ENCODE peak calls at places on chromosome 12, in nine cellular contexts. One of them, this sample, is unnamed. For H3K9me3, the result is how much of the 10 kb centered on the place peaks cover.

GRCh38 chr12:69998922-69999321 is 173.9 kb downstream of the MYRFL start:
- DNase-seq in PC-3: no peak
- DNase-seq in tibial nerve: no peak
- DNase-seq in psoas muscle: no peak
- DNase-seq in Peyer's patch: no peak
- DNase-seq in tibial artery: no peak
- DNase-seq in left lung: no peak
- DNase-seq in IMR-90: no peak
- DNase-seq in neural progenitor cell: no peak
- DNase-seq in this sample: peak

GRCh38 chr12:123882306-123882705 is 90.3 kb downstream of the CCDC92 start:
- DNase-seq in IMR-90: no peak
- DNase-seq in tibial nerve: no peak
- DNase-seq in PC-3: no peak
- DNase-seq in neural progenitor cell: no peak
- DNase-seq in Peyer's patch: no peak
- DNase-seq in psoas muscle: no peak
- DNase-seq in tibial artery: no peak
- DNase-seq in left lung: no peak
- DNase-seq in this sample: no peak

GRCh38 chr12:47992776-47993175 is 11.5 kb downstream of the COL2A1 start:
- DNase-seq in tibial artery: no peak
- DNase-seq in Peyer's patch: no peak
- DNase-seq in psoas muscle: no peak
- DNase-seq in neural progenitor cell: no peak
- DNase-seq in PC-3: no peak
- DNase-seq in IMR-90: no peak
- DNase-seq in tibial nerve: no peak
- DNase-seq in left lung: no peak
- DNase-seq in this sample: no peak

GRCh38 chr12:60072911-60073310 is 477.1 kb downstream of the SLC16A7 start:
- DNase-seq in left lung: no peak
- DNase-seq in neural progenitor cell: no peak
- DNase-seq in IMR-90: peak
- DNase-seq in psoas muscle: no peak
- DNase-seq in PC-3: peak
- DNase-seq in Peyer's patch: no peak
- DNase-seq in tibial nerve: no peak
- DNase-seq in tibial artery: no peak
- DNase-seq in this sample: no peak

GRCh38 chr12:105444050-105444808 is 113.7 kb downstream of the C12orf75 start:
- DNase-seq in PC-3: no peak
- DNase-seq in left lung: no peak
- DNase-seq in neural progenitor cell: no peak
- DNase-seq in tibial artery: no peak
- DNase-seq in IMR-90: peak
- DNase-seq in Peyer's patch: no peak
- DNase-seq in psoas muscle: no peak
- DNase-seq in tibial nerve: no peak
- DNase-seq in this sample: no peak

GRCh38 chr12:116533343-116534248 is 25.6 kb upstream of the MAP1LC3B2 start:
- DNase-seq in PC-3: peak
- DNase-seq in IMR-90: peak
- DNase-seq in tibial nerve: peak
- DNase-seq in neural progenitor cell: peak
- DNase-seq in Peyer's patch: peak
- DNase-seq in left lung: peak
- DNase-seq in tibial artery: peak
- DNase-seq in psoas muscle: peak
- DNase-seq in this sample: peak

GRCh38 chr12:65522956-65523857 is 244.7 kb downstream of the MSRB3 start:
- DNase-seq in left lung: no peak
- DNase-seq in IMR-90: peak
- DNase-seq in psoas muscle: no peak
- DNase-seq in PC-3: peak
- DNase-seq in neural progenitor cell: no peak
- DNase-seq in tibial nerve: no peak
- DNase-seq in Peyer's patch: no peak
- DNase-seq in tibial artery: no peak
- DNase-seq in this sample: no peak

GRCh38 chr12:98582093-98582492 is 11.4 kb upstream of the SLC25A3 start:
- DNase-seq in psoas muscle: no peak
- DNase-seq in tibial nerve: no peak
- DNase-seq in PC-3: peak
- DNase-seq in left lung: no peak
- DNase-seq in tibial artery: no peak
- DNase-seq in neural progenitor cell: no peak
- DNase-seq in Peyer's patch: no peak
- DNase-seq in IMR-90: peak
- DNase-seq in this sample: no peak

GRCh38 chr12:45232771-45233372 is 17.0 kb downstream of the ANO6 start:
- DNase-seq in tibial nerve: no peak
- DNase-seq in IMR-90: peak
- DNase-seq in tibial artery: peak
- DNase-seq in neural progenitor cell: no peak
- DNase-seq in PC-3: peak
- DNase-seq in left lung: peak
- DNase-seq in Peyer's patch: no peak
- DNase-seq in psoas muscle: peak
- DNase-seq in this sample: peak

GRCh38 chr12:15227004-15227679 is 5.9 kb upstream of the RERG start:
- DNase-seq in IMR-90: peak
- DNase-seq in Peyer's patch: no peak
- DNase-seq in neural progenitor cell: peak
- DNase-seq in left lung: peak
- DNase-seq in psoas muscle: peak
- DNase-seq in PC-3: peak
- DNase-seq in tibial artery: peak
- DNase-seq in tibial nerve: peak
- DNase-seq in this sample: peak

GRCh38 chr12:116687888-116688287 is 50.0 kb downstream of the SPRING1 start:
- DNase-seq in neural progenitor cell: peak
- DNase-seq in left lung: no peak
- DNase-seq in IMR-90: no peak
- DNase-seq in PC-3: peak
- DNase-seq in tibial nerve: no peak
- DNase-seq in psoas muscle: peak
- DNase-seq in Peyer's patch: no peak
- DNase-seq in tibial artery: no peak
- DNase-seq in this sample: no peak

GRCh38 chr12:76277480-76277879 is 70.7 kb downstream of the BBS10 start:
- DNase-seq in psoas muscle: no peak
- DNase-seq in neural progenitor cell: no peak
- DNase-seq in tibial nerve: no peak
- DNase-seq in IMR-90: peak
- DNase-seq in tibial artery: no peak
- DNase-seq in Peyer's patch: no peak
- DNase-seq in left lung: no peak
- DNase-seq in PC-3: peak
- DNase-seq in this sample: no peak

GRCh38 chr12:105355752-105356151 is 25.3 kb downstream of the C12orf75 start:
- DNase-seq in neural progenitor cell: no peak
- DNase-seq in tibial artery: no peak
- DNase-seq in Peyer's patch: no peak
- DNase-seq in left lung: no peak
- DNase-seq in IMR-90: peak
- DNase-seq in tibial nerve: no peak
- DNase-seq in psoas muscle: no peak
- DNase-seq in PC-3: peak
- DNase-seq in this sample: no peak

GRCh38 chr12:125677829-125678228 is 612.6 kb downstream of the AACS start:
- DNase-seq in tibial artery: no peak
- DNase-seq in PC-3: no peak
- DNase-seq in psoas muscle: no peak
- DNase-seq in left lung: no peak
- DNase-seq in tibial nerve: no peak
- DNase-seq in Peyer's patch: no peak
- DNase-seq in IMR-90: no peak
- DNase-seq in neural progenitor cell: no peak
- DNase-seq in this sample: no peak

DNA sequence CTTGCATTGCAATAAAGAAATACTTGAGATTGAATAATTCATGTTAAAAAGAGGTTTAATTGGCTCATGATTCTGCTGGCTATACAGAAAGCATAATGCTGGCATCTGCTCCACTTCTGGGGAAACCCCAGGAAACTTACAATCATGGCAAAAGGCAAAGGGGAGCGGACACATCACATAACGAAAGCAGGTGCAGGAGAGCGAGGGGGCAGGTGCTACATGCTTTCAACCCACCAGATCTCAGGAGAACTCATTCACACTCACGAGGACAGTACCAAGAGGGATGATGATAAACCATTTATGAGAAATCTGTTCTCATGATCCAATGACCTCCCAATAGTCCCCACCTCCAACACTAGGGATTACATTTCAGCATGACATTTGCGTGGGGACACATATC is 172.6 kb downstream of the RASSF9 start:
- DNase-seq in Peyer's patch: no peak
- DNase-seq in PC-3: no peak
- DNase-seq in tibial artery: no peak
- DNase-seq in IMR-90: no peak
- DNase-seq in neural progenitor cell: no peak
- DNase-seq in psoas muscle: no peak
- DNase-seq in tibial nerve: no peak
- DNase-seq in left lung: no peak
- DNase-seq in this sample: no peak
- H3K9me3 ChIP-seq in Peyer's patch: under half
- H3K9me3 ChIP-seq in PC-3: under half
- H3K9me3 ChIP-seq in tibial artery: under half
- H3K9me3 ChIP-seq in IMR-90: under half
- H3K9me3 ChIP-seq in neural progenitor cell: under half
- H3K9me3 ChIP-seq in psoas muscle: under half
- H3K9me3 ChIP-seq in tibial nerve: under half
- H3K9me3 ChIP-seq in left lung: under half
- H3K9me3 ChIP-seq in this sample: under half

GRCh38 chr12:95784886-95785285 is 5.7 kb downstream of the NTN4 start:
- DNase-seq in neural progenitor cell: no peak
- DNase-seq in tibial nerve: no peak
- DNase-seq in Peyer's patch: no peak
- DNase-seq in IMR-90: no peak
- DNase-seq in tibial artery: no peak
- DNase-seq in psoas muscle: no peak
- DNase-seq in left lung: no peak
- DNase-seq in PC-3: peak
- DNase-seq in this sample: no peak
- H3K4me3 ChIP-seq in neural progenitor cell: no peak
- H3K4me3 ChIP-seq in tibial nerve: no peak
- H3K4me3 ChIP-seq in Peyer's patch: no peak
- H3K4me3 ChIP-seq in IMR-90: no peak
- H3K4me3 ChIP-seq in tibial artery: no peak
- H3K4me3 ChIP-seq in psoas muscle: no peak
- H3K4me3 ChIP-seq in left lung: no peak
- H3K4me3 ChIP-seq in PC-3: peak
- H3K4me3 ChIP-seq in this sample: no peak

GRCh38 chr12:54075431-54075830 is 21.8 kb downstream of the HOXC4 start:
- DNase-seq in psoas muscle: no peak
- DNase-seq in left lung: no peak
- DNase-seq in IMR-90: no peak
- DNase-seq in tibial nerve: no peak
- DNase-seq in PC-3: no peak
- DNase-seq in Peyer's patch: no peak
- DNase-seq in tibial artery: no peak
- DNase-seq in neural progenitor cell: no peak
- DNase-seq in this sample: no peak

GRCh38 chr12:54068423-54069070 is 14.9 kb downstream of the HOXC4 start:
- DNase-seq in tibial artery: no peak
- DNase-seq in IMR-90: no peak
- DNase-seq in PC-3: peak
- DNase-seq in left lung: no peak
- DNase-seq in Peyer's patch: no peak
- DNase-seq in tibial nerve: no peak
- DNase-seq in psoas muscle: no peak
- DNase-seq in neural progenitor cell: no peak
- DNase-seq in this sample: no peak

GRCh38 chr12:54074308-54074707 is 20.7 kb downstream of the HOXC4 start:
- DNase-seq in neural progenitor cell: no peak
- DNase-seq in tibial nerve: no peak
- DNase-seq in PC-3: no peak
- DNase-seq in Peyer's patch: no peak
- DNase-seq in IMR-90: no peak
- DNase-seq in psoas muscle: no peak
- DNase-seq in tibial artery: no peak
- DNase-seq in left lung: no peak
- DNase-seq in this sample: no peak

GRCh38 chr12:54075974-54076373 is 22.3 kb downstream of the HOXC4 start:
- DNase-seq in Peyer's patch: no peak
- DNase-seq in neural progenitor cell: no peak
- DNase-seq in PC-3: no peak
- DNase-seq in psoas muscle: no peak
- DNase-seq in left lung: no peak
- DNase-seq in tibial artery: no peak
- DNase-seq in tibial nerve: no peak
- DNase-seq in IMR-90: no peak
- DNase-seq in this sample: no peak

GRCh38 chr12:54071942-54072341 is 18.3 kb downstream of the HOXC4 start:
- DNase-seq in Peyer's patch: no peak
- DNase-seq in IMR-90: no peak
- DNase-seq in tibial artery: no peak
- DNase-seq in PC-3: no peak
- DNase-seq in psoas muscle: no peak
- DNase-seq in left lung: no peak
- DNase-seq in neural progenitor cell: no peak
- DNase-seq in tibial nerve: no peak
- DNase-seq in this sample: no peak
- H3K27ac ChIP-seq in Peyer's patch: no peak
- H3K27ac ChIP-seq in IMR-90: no peak
- H3K27ac ChIP-seq in tibial artery: no peak
- H3K27ac ChIP-seq in PC-3: no peak
- H3K27ac ChIP-seq in psoas muscle: no peak
- H3K27ac ChIP-seq in left lung: no peak
- H3K27ac ChIP-seq in neural progenitor cell: no peak
- H3K27ac ChIP-seq in tibial nerve: no peak
- H3K27ac ChIP-seq in this sample: no peak

GRCh38 chr12:21330682-21331253 is 3.9 kb downstream of the SLCO1A2 start:
- DNase-seq in IMR-90: peak
- DNase-seq in neural progenitor cell: peak
- DNase-seq in tibial nerve: no peak
- DNase-seq in tibial artery: no peak
- DNase-seq in psoas muscle: no peak
- DNase-seq in PC-3: peak
- DNase-seq in left lung: no peak
- DNase-seq in Peyer's patch: no peak
- DNase-seq in this sample: no peak

GRCh38 chr12:21334100-21334499 is 617 bp downstream of the SLCO1A2 start:
- DNase-seq in tibial artery: no peak
- DNase-seq in psoas muscle: no peak
- DNase-seq in left lung: no peak
- DNase-seq in neural progenitor cell: no peak
- DNase-seq in Peyer's patch: no peak
- DNase-seq in tibial nerve: no peak
- DNase-seq in PC-3: no peak
- DNase-seq in IMR-90: no peak
- DNase-seq in this sample: no peak

GRCh38 chr12:21324551-21324950 is 10.2 kb downstream of the SLCO1A2 start:
- DNase-seq in neural progenitor cell: peak
- DNase-seq in psoas muscle: no peak
- DNase-seq in Peyer's patch: no peak
- DNase-seq in tibial nerve: no peak
- DNase-seq in tibial artery: no peak
- DNase-seq in PC-3: no peak
- DNase-seq in left lung: no peak
- DNase-seq in IMR-90: no peak
- DNase-seq in this sample: no peak

GRCh38 chr12:21323736-21324135 is 11.0 kb downstream of the SLCO1A2 start:
- DNase-seq in PC-3: no peak
- DNase-seq in neural progenitor cell: no peak
- DNase-seq in psoas muscle: no peak
- DNase-seq in IMR-90: no peak
- DNase-seq in Peyer's patch: no peak
- DNase-seq in tibial nerve: no peak
- DNase-seq in left lung: no peak
- DNase-seq in tibial artery: no peak
- DNase-seq in this sample: no peak

GRCh38 chr12:21328578-21328977 is 6.1 kb downstream of the SLCO1A2 start:
- DNase-seq in neural progenitor cell: no peak
- DNase-seq in left lung: no peak
- DNase-seq in tibial nerve: no peak
- DNase-seq in IMR-90: no peak
- DNase-seq in PC-3: no peak
- DNase-seq in psoas muscle: no peak
- DNase-seq in tibial artery: no peak
- DNase-seq in Peyer's patch: no peak
- DNase-seq in this sample: no peak
- H3K9me3 ChIP-seq in neural progenitor cell: under half
- H3K9me3 ChIP-seq in left lung: under half
- H3K9me3 ChIP-seq in tibial nerve: under half
- H3K9me3 ChIP-seq in IMR-90: under half
- H3K9me3 ChIP-seq in PC-3: under half
- H3K9me3 ChIP-seq in psoas muscle: under half
- H3K9me3 ChIP-seq in tibial artery: under half
- H3K9me3 ChIP-seq in Peyer's patch: under half
- H3K9me3 ChIP-seq in this sample: under half

This sample was measured in small intestine.